ENCODE peak calls at places on chromosome 21, in four cellular contexts. R is spleen; C is activated CD4-positive, alpha-beta T cell treated with anti-CD3 and anti-CD28 coated beads, Interleukin-2, amount 50 U/mL, for 1 hour; N is AG08395. M is an unnamed sample.
A peak's percentile ranks its signal among the peaks of the same experiment; 100 is the strongest.

GRCh38 chr21:46092026-46092764 is 5.7 kb upstream of the COL6A2 start:
- DNase-seq in R (no peak), C (no peak), N (peak; percentile 95), M (peak; percentile 98)

GRCh38 chr21:45588086-45588825 is 46.0 kb upstream of the SLC19A1 start:
- DNase-seq in R (peak; percentile 20), C (no peak), N (no peak), M (no peak)

GRCh38 chr21:37580690-37581089 is 214.1 kb downstream of the DYRK1A start:
- DNase-seq in R (no peak), C (no peak), N (no peak), M (no peak)

GRCh38 chr21:42013338-42013737 is 3.2 kb upstream of the ZBTB21 start:
- DNase-seq in R (no peak), C (no peak), N (no peak), M (no peak)

GRCh38 chr21:16004121-16004520 is 274.3 kb downstream of the USP25 start:
- DNase-seq in R (no peak), C (no peak), N (no peak), M (no peak)

GRCh38 chr21:34073749-34074282 is 438 bp downstream of the MRPS6 start:
- DNase-seq in R (peak; percentile 90), C (peak; percentile 38), N (peak; percentile 42), M (peak; percentile 32)

GRCh38 chr21:44576025-44576420 is 2.5 kb downstream of the KRTAP10-4 start:
- DNase-seq in R (peak; percentile 17), C (no peak), N (no peak), M (no peak)

GRCh38 chr21:28742527-28742926 is 250.2 kb downstream of the LTN1 start:
- DNase-seq in R (no peak), C (no peak), N (peak; percentile 57), M (peak; percentile 55)

GRCh38 chr21:45448283-45448809 is 43.4 kb downstream of the COL18A1 start:
- DNase-seq in R (no peak), C (no peak), N (no peak), M (no peak)

GRCh38 chr21:32387151-32387550 is 5.7 kb downstream of the URB1 start:
- DNase-seq in R (no peak), C (no peak), N (no peak), M (no peak)

GRCh38 chr21:45390121-45390751 is 14.7 kb upstream of the COL18A1 start:
- DNase-seq in R (peak; percentile 56), C (no peak), N (no peak), M (no peak)

GRCh38 chr21:44013380-44014088 is 1.4 kb downstream of the TRAPPC10 start:
- DNase-seq in R (no peak), C (peak; percentile 38), N (no peak), M (no peak)

GRCh38 chr21:44382536-44382935 is 29.1 kb downstream of the TRPM2 start:
- DNase-seq in R (no peak), C (no peak), N (no peak), M (no peak)

GRCh38 chr21:45818904-45819285 is 162.7 kb upstream of the COL6A1 start:
- DNase-seq in R (no peak), C (peak; percentile 58), N (peak; percentile 74), M (peak; percentile 44)

GRCh38 chr21:43922949-43923348 is 57.9 kb downstream of the AGPAT3 start:
- DNase-seq in R (no peak), C (no peak), N (no peak), M (no peak)

GRCh38 chr21:36124395-36124794 is 10.5 kb upstream of the CBR3 start:
- DNase-seq in R (no peak), C (no peak), N (no peak), M (no peak)

GRCh38 chr21:37139902-37140301 is 66.8 kb downstream of the TTC3 start:
- DNase-seq in R (no peak), C (no peak), N (peak; percentile 14), M (peak; percentile 21)

GRCh38 chr21:38438476-38438893 is 59.8 kb downstream of the ERG start:
- DNase-seq in R (peak; percentile 80), C (no peak), N (peak; percentile 18), M (no peak)

GRCh38 chr21:32346951-32347350 is 45.9 kb downstream of the URB1 start:
- DNase-seq in R (no peak), C (no peak), N (no peak), M (no peak)

GRCh38 chr21:45970674-45971486 is 10.7 kb upstream of the COL6A1 start:
- DNase-seq in R (peak; percentile 81), C (peak; percentile 48), N (peak; percentile 68), M (peak; percentile 44)

GRCh38 chr21:35259452-35259851 is 210.3 kb upstream of the RUNX1 start:
- DNase-seq in R (no peak), C (no peak), N (no peak), M (no peak)

GRCh38 chr21:42061866-42062542 is 9.1 kb upstream of the UMODL1 start:
- DNase-seq in R (peak; percentile 84), C (peak; percentile 76), N (no peak), M (no peak)

M was measured in fibroblast of gingiva.